ENCODE peak calls at places on chromosome 3, in seven cellular contexts. K is osteocyte, Z is NCI-H774, Y is RKO, W is HEK293T, F is mucosa of descending colon, U is fibroblast of the aortic adventitia. A is an unnamed sample.

GRCh38 chr3:105781871-105782270 is 86.9 kb downstream of the CBLB start:
- DNase-seq in W (no peak), U (peak; percentile 29), Y (no peak), K (no peak), Z (no peak), F (no peak), A (no peak)

GRCh38 chr3:87298111-87298718 is 21.8 kb upstream of the POU1F1 start:
- DNase-seq in W (peak; percentile 20), U (peak; percentile 66), Y (peak; percentile 73), F (no peak), K (no peak), Z (no peak), A (no peak)

GRCh38 chr3:31766654-31767053 is 214.4 kb downstream of the OSBPL10 start:
- DNase-seq in Y (no peak), K (no peak), U (no peak), W (no peak), Z (no peak), F (no peak), A (no peak)

GRCh38 chr3:21734746-21735145 is 16.3 kb downstream of the ZNF385D start:
- DNase-seq in F (no peak), W (no peak), Z (no peak), Y (no peak), K (no peak), U (no peak), A (no peak)

GRCh38 chr3:176814252-176814651 is 383.0 kb downstream of the TBL1XR1 start:
- DNase-seq in F (peak; percentile 45), Y (peak; percentile 65), W (peak; percentile 77), U (peak; percentile 5), Z (no peak), K (no peak), A (no peak)

GRCh38 chr3:126342211-126342610 is 15.0 kb downstream of the KLF15 start:
- DNase-seq in Y (no peak), F (no peak), Z (no peak), U (no peak), K (peak; percentile 73), W (no peak), A (no peak)

GRCh38 chr3:72617420-72618024 is 230.7 kb downstream of the SHQ1 start:
- DNase-seq in Z (no peak), K (no peak), Y (no peak), U (no peak), W (no peak), F (no peak), A (no peak)

GRCh38 chr3:23874359-23875120 is 42.2 kb downstream of the NKIRAS1 start:
- DNase-seq in W (no peak), F (no peak), K (no peak), Z (no peak), Y (no peak), U (peak; percentile 73), A (no peak)

GRCh38 chr3:113676252-113676651 is 20.2 kb downstream of the USF3 start:
- DNase-seq in W (no peak), U (no peak), Y (no peak), F (no peak), K (peak; percentile 10), Z (no peak), A (no peak)

GRCh38 chr3:123521179-123521969 is 63.5 kb downstream of the HACD2 start:
- DNase-seq in Y (no peak), F (no peak), Z (no peak), K (no peak), U (peak; percentile 46), W (no peak), A (no peak)